ENCODE peak calls at places on chromosomes 16 and 17, in seven cellular contexts. R is neural progenitor cell, G is coronary artery, K is ovary, C is fibroblast of lung, Q is Caco-2, V is fibroblast of pulmonary artery. B is an unnamed sample.

GRCh38 chr16:30567160-30567990 is 4.1 kb downstream of the ZNF688 start:
- DNase-seq in R (no peak), G (no peak), K (no peak), C (no peak), Q (no peak), V (peak; percentile 53), B (no peak)

GRCh38 chr17:34579979-34580684 is 750 bp downstream of the TMEM132E start:
- DNase-seq in R (peak; percentile 75), G (no peak), K (no peak), C (no peak), Q (no peak), V (no peak), B (peak; percentile 46)

GRCh38 chr16:27458196-27458728 is 56.3 kb downstream of the IL21R start:
- DNase-seq in R (no peak), G (no peak), K (no peak), C (no peak), Q (no peak), V (no peak), B (no peak)

GRCh38 chr17:40559016-40559853 is 6.0 kb downstream of the CCR7 start:
- DNase-seq in R (no peak), G (peak; percentile 73), K (peak; percentile 75), C (no peak), Q (peak; percentile 29), V (peak; percentile 47), B (no peak)

GRCh38 chr17:19346351-19347255 is 15.9 kb downstream of the B9D1 start:
- DNase-seq in R (no peak), G (peak; percentile 91), K (peak; percentile 78), C (peak; percentile 95), Q (peak; percentile 38), V (peak; percentile 92), B (no peak)

GRCh38 chr16:67240506-67240905 is 6.8 kb downstream of the FHOD1 start:
- DNase-seq in R (no peak), G (no peak), K (no peak), C (peak; percentile 59), Q (no peak), V (no peak), B (no peak)

GRCh38 chr16:4634768-4635167 is 10.1 kb downstream of the MGRN1 start:
- DNase-seq in R (no peak), G (no peak), K (no peak), C (no peak), Q (no peak), V (no peak), B (no peak)

GRCh38 chr17:12055889-12056288 is 35.2 kb downstream of the MAP2K4 start:
- DNase-seq in R (no peak), G (no peak), K (no peak), C (no peak), Q (no peak), V (no peak), B (no peak)

GRCh38 chr16:49742428-49743205 is 113.3 kb downstream of the ZNF423 start:
- DNase-seq in R (no peak), G (no peak), K (no peak), C (no peak), Q (no peak), V (no peak), B (no peak)

GRCh38 chr16:53745753-53746258 is 41.9 kb downstream of the FTO start:
- DNase-seq in R (no peak), G (no peak), K (no peak), C (peak; percentile 71), Q (no peak), V (peak; percentile 22), B (no peak)

GRCh38 chr17:78475211-78475610 is 96.8 kb downstream of the PGS1 start:
- DNase-seq in R (no peak), G (no peak), K (no peak), C (no peak), Q (no peak), V (no peak), B (no peak)

GRCh38 chr17:45430738-45431530 is 1.7 kb downstream of the ARHGAP27 start:
- DNase-seq in R (peak; percentile 48), G (no peak), K (no peak), C (no peak), Q (peak; percentile 85), V (no peak), B (no peak)

GRCh38 chr17:45106582-45106981 is 25.7 kb downstream of the PLCD3 start:
- DNase-seq in R (no peak), G (no peak), K (no peak), C (no peak), Q (no peak), V (no peak), B (no peak)

GRCh38 chr17:44916059-44916780 is 920 bp upstream of the GFAP start:
- DNase-seq in R (peak; percentile 41), G (no peak), K (no peak), C (no peak), Q (peak; percentile 40), V (peak; percentile 13), B (no peak)

GRCh38 chr17:19756551-19756950 is 8.5 kb upstream of the ALDH3A1 start:
- DNase-seq in R (no peak), G (no peak), K (no peak), C (no peak), Q (no peak), V (peak; percentile 25), B (no peak)

GRCh38 chr16:53433930-53434435 is 288 bp upstream of the RBL2 start:
- DNase-seq in R (no peak), G (no peak), K (peak; percentile 84), C (no peak), Q (peak; percentile 89), V (peak; percentile 83), B (no peak)

GRCh38 chr17:36921131-36921851 is 16.0 kb upstream of the LHX1 start:
- DNase-seq in R (peak; percentile 92), G (no peak), K (no peak), C (peak; percentile 82), Q (no peak), V (peak; percentile 66), B (no peak)

DNA sequence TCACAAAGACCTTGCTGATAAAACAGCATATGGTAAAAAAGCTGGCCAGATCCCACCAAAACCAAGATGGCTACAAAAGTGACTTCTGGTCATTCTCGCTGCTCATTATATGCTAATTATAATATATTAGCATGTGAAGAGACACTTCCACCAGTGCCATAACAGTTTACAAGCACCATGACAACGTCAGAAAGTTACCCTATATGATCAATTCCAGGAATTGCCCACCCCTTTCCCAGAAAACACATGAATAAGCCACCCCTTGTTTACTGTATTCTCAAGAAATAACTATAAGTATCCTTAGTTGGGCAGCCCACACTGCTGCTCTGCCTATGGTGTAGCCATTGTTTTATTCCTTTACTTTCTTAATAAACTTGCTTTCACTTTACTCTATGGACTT is 44.6 kb upstream of the IRX5 start:
- DNase-seq in R (no peak), G (no peak), K (no peak), C (no peak), Q (no peak), V (no peak), B (no peak)
- TF ChIP-seq CTCF in R (no peak), G (no peak), K (no peak), C (no peak), Q (no peak), V (no peak), B (no peak)

GRCh38 chr17:64494121-64494520 is 2.7 kb downstream of the POLG2 start:
- DNase-seq in R (no peak), G (no peak), K (no peak), C (no peak), Q (no peak), V (no peak), B (no peak)

GRCh38 chr17:64498308-64499203 is 1.7 kb upstream of the POLG2 start:
- DNase-seq in R (peak; percentile 27), G (no peak), K (no peak), C (no peak), Q (no peak), V (no peak), B (no peak)

GRCh38 chr17:64497565-64498035 is 746 bp upstream of the POLG2 start:
- DNase-seq in R (no peak), G (no peak), K (no peak), C (no peak), Q (no peak), V (no peak), B (no peak)

GRCh38 chr17:64496348-64496785 is 487 bp downstream of the POLG2 start:
- DNase-seq in R (no peak), G (peak; percentile 80), K (no peak), C (no peak), Q (no peak), V (no peak), B (no peak)

DNA sequence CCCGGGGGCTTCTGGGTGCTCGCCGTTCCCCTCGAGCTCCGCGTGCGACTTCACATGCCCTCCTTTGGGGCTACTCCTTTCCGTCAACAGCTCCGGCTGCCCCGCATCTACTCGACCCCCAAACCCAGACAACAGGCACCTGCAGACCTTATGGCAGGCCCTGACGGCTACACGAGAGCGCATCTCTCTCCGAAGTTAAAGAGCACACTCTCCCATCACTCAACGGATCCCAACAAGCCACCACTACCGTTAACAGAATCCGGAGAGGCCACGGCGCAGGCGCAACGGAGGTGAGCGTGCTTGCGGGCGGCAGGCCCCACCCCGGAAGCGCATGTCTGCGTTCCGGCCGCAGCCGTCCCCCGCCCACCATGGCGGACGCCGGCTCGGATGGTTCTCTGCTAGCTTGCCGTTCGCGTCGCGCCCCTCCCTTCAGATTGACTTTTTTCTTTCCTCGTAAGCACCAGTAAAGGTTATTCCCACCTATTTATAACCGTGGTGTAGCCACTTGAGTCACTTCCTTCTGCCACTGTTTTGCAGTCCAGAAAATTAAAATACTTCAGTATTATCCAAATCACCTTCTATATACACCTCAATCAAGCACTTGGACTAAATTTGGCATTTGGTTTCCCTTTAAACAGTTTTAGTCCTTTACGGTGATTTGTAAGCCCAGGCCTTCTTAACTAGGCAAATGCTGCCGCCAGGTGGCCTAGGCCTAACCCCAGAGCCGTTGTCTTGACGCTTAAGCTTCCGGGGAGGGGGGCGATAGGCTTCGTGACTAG is at the start of gene POLG2:
- DNase-seq in R (peak; percentile 97), G (peak; percentile 92), K (peak; percentile 89), C (peak; percentile 93), Q (peak; percentile 94), V (peak; percentile 94), B (peak; percentile 89)
- TF ChIP-seq CTCF in R (peak; percentile 70), G (peak; percentile 14), K (peak; percentile 46), C (peak; percentile 55), Q (peak; percentile 71), V (peak; percentile 47), B (peak; percentile 42)

GRCh38 chr16:66159987-66160386 is 206.5 kb upstream of the CDH5 start:
- DNase-seq in R (no peak), G (no peak), K (no peak), C (peak; percentile 28), Q (no peak), V (peak; percentile 24), B (no peak)
- TF ChIP-seq CTCF in R (peak; percentile 15), G (no peak), K (no peak), C (peak; percentile 44), Q (no peak), V (no peak), B (no peak)

GRCh38 chr17:10352866-10353265 is 19.9 kb downstream of the MYH13 start:
- DNase-seq in R (no peak), G (no peak), K (no peak), C (no peak), Q (no peak), V (no peak), B (no peak)

DNA sequence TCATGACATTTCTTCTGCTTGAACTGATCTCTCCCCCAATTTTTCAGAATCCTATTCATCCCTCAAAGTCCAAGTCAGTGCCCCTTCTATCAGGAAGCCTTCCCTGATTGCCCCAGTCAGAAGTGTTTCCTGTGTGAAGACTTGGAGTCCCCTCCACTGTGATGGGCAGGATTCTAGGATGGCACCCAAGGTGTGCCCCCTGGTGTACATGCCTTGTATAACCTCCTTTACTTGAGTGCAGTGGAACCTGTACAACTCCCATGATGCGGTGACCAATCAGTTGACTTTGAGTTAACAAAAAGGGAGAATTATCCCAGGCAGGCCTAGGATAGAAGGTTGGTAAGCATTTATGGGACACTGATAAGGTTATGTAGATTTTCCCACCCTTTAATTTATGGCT is 23.4 kb downstream of the MYH13 start:
- DNase-seq in R (peak; percentile 34), G (no peak), K (no peak), C (no peak), Q (no peak), V (peak; percentile 21), B (no peak)
- TF ChIP-seq CTCF in R (peak; percentile 53), G (no peak), K (no peak), C (no peak), Q (no peak), V (peak; percentile 29), B (peak; percentile 49)

B was measured in endothelial cell.